ENCODE peak calls at places on chromosome 14, in six cellular contexts. S is HS-5, R is foreskin keratinocyte, Z is islet precursor cell, T is heart left ventricle, U is DMS53. H is an unnamed sample.

GRCh38 chr14:29671034-29671433 is 256.6 kb downstream of the PRKD1 start:
- DNase-seq in R (no peak), U (no peak), S (no peak), T (no peak), Z (no peak), H (no peak)

GRCh38 chr14:105089746-105090492 is 24.7 kb upstream of the GPR132 start:
- DNase-seq in U (no peak), R (no peak), Z (no peak), T (peak; percentile 8), S (no peak), H (no peak)

GRCh38 chr14:105847400-105847799 is 321.0 kb downstream of the TMEM121 start:
- DNase-seq in Z (no peak), T (no peak), S (no peak), U (no peak), R (no peak), H (peak; percentile 36)

GRCh38 chr14:86057018-86057667 is 527.2 kb downstream of the FLRT2 start:
- DNase-seq in R (peak; percentile 2), T (no peak), Z (no peak), U (peak; percentile 57), S (no peak), H (no peak)

GRCh38 chr14:85463512-85463911 is 66.4 kb upstream of the FLRT2 start:
- DNase-seq in U (peak; percentile 10), R (peak; percentile 60), T (no peak), S (no peak), Z (no peak), H (no peak)

GRCh38 chr14:24084439-24084838 is 9.7 kb upstream of the PCK2 start:
- DNase-seq in S (no peak), R (no peak), T (no peak), Z (no peak), U (no peak), H (no peak)

GRCh38 chr14:76768201-76768656 is 7.0 kb downstream of the VASH1 start:
- DNase-seq in U (no peak), R (no peak), Z (peak; percentile 71), T (peak; percentile 90), S (no peak), H (peak; percentile 72)

GRCh38 chr14:88630565-88630964 is 67.7 kb downstream of the ZC3H14 start:
- DNase-seq in Z (peak; percentile 78), U (peak; percentile 5), S (no peak), T (no peak), R (peak; percentile 43), H (no peak)

GRCh38 chr14:73289729-73290128 is 52.4 kb downstream of the PAPLN start:
- DNase-seq in Z (no peak), T (no peak), U (no peak), R (no peak), S (no peak), H (no peak)

GRCh38 chr14:86961106-86961716 is 1031.8 kb downstream of the GALC start:
- DNase-seq in U (peak; percentile 68), R (peak; percentile 46), T (no peak), Z (no peak), S (no peak), H (no peak)

GRCh38 chr14:68931474-68932051 is 47.5 kb downstream of the ACTN1 start:
- DNase-seq in Z (no peak), S (no peak), R (no peak), T (no peak), U (no peak), H (no peak)

GRCh38 chr14:64235652-64236640 is 58.2 kb downstream of the ESR2 start:
- DNase-seq in T (no peak), S (no peak), U (no peak), R (no peak), Z (no peak), H (no peak)

GRCh38 chr14:64654931-64655330 is 49.3 kb upstream of the PLEKHG3 start:
- DNase-seq in R (no peak), Z (peak; percentile 42), U (peak; percentile 33), S (no peak), T (no peak), H (no peak)

GRCh38 chr14:68552597-68552996 is 240.3 kb downstream of the ZFP36L1 start:
- DNase-seq in Z (no peak), R (peak; percentile 80), S (no peak), T (no peak), U (peak; percentile 3), H (no peak)

GRCh38 chr14:22520235-22520634 is 68.8 kb downstream of the DAD1 start:
- DNase-seq in S (no peak), Z (no peak), U (no peak), R (peak; percentile 40), T (no peak), H (no peak)

GRCh38 chr14:106294324-106294723 is 767.9 kb downstream of the TMEM121 start:
- DNase-seq in U (no peak), S (no peak), T (no peak), R (no peak), Z (no peak), H (no peak)

GRCh38 chr14:59187802-59188460 is 536 bp upstream of the DAAM1 start:
- DNase-seq in S (no peak), Z (peak; percentile 69), R (peak; percentile 9), U (peak; percentile 70), T (peak; percentile 35), H (peak; percentile 60)

GRCh38 chr14:58763210-58763609 is 125.4 kb downstream of the DACT1 start:
- DNase-seq in U (no peak), R (no peak), Z (no peak), S (no peak), T (no peak), H (no peak)

GRCh38 chr14:57845802-57846531 is 19.9 kb downstream of the SLC35F4 start:
- DNase-seq in R (no peak), Z (no peak), U (no peak), T (no peak), S (peak; percentile 66), H (no peak)

GRCh38 chr14:53295985-53296582 is 143.0 kb upstream of the DDHD1 start:
- DNase-seq in Z (no peak), U (peak; percentile 60), S (no peak), R (peak; percentile 21), T (no peak), H (no peak)